ENCODE peak calls at places on chromosomes 3 and 15, in ten cellular contexts. K is sigmoid colon, F is A549, X is esophagus muscularis mucosa, H is ovary, O is tibial nerve, C is suprapubic skin, S is SK-N-SH, T is transverse colon, B is H1. P is an unnamed sample.

GRCh38 chr15:70030851-70031645 is 66.7 kb downstream of the TLE3 start:
- DNase-seq in S (no peak), B (no peak), K (peak; percentile 50), C (peak; percentile 36), X (no peak), T (no peak), O (no peak), H (no peak), F (no peak), P (no peak)

GRCh38 chr3:56423537-56424209 is 44.6 kb downstream of the ERC2 start:
- DNase-seq in B (no peak), C (no peak), O (no peak), X (no peak), H (no peak), F (no peak), K (no peak), S (peak; percentile 35), T (no peak), P (no peak)

GRCh38 chr3:140931016-140931454 is 10.6 kb upstream of the SLC25A36 start:
- DNase-seq in T (no peak), H (no peak), F (no peak), O (no peak), B (peak; percentile 77), S (no peak), X (no peak), C (no peak), K (no peak), P (no peak)

GRCh38 chr3:61560452-61561373 is 658 bp upstream of the PTPRG start:
- DNase-seq in K (peak; percentile 92), X (peak; percentile 96), F (peak; percentile 57), T (peak; percentile 78), H (peak; percentile 90), B (peak; percentile 87), C (peak; percentile 91), S (peak; percentile 68), O (peak; percentile 78), P (peak; percentile 70)

GRCh38 chr3:178078933-178079332 is 457.3 kb upstream of the KCNMB2 start:
- DNase-seq in S (no peak), F (no peak), T (no peak), O (no peak), K (no peak), X (no peak), H (peak; percentile 56), B (no peak), C (no peak), P (no peak)

GRCh38 chr15:29822100-29822684 is at the start of gene TJP1:
- DNase-seq in H (peak; percentile 80), B (peak; percentile 86), T (peak; percentile 81), X (peak; percentile 93), F (peak; percentile 54), O (peak; percentile 62), S (peak; percentile 95), C (peak; percentile 75), K (peak; percentile 85), P (peak; percentile 96)

GRCh38 chr3:124383051-124383450 is 347.2 kb upstream of the UMPS start:
- DNase-seq in X (no peak), B (no peak), S (no peak), F (no peak), T (no peak), K (no peak), O (no peak), H (no peak), C (no peak), P (no peak)

GRCh38 chr15:52019394-52020252 is 604 bp downstream of the MAPK6 start:
- DNase-seq in H (peak; percentile 87), S (peak; percentile 96), X (peak; percentile 94), B (peak; percentile 79), T (peak; percentile 92), O (peak; percentile 78), F (peak; percentile 95), C (peak; percentile 94), K (peak; percentile 95), P (peak; percentile 96)

GRCh38 chr3:67362686-67363085 is 291.7 kb downstream of the SUCLG2 start:
- DNase-seq in H (no peak), K (no peak), O (no peak), S (no peak), X (no peak), F (no peak), T (no peak), B (no peak), C (no peak), P (no peak)

GRCh38 chr3:189937302-189938255 is 183.1 kb downstream of the P3H2 start:
- DNase-seq in S (no peak), F (peak; percentile 38), C (no peak), H (no peak), T (no peak), B (no peak), O (no peak), K (no peak), X (no peak), P (no peak)

GRCh38 chr3:72515915-72516314 is 332.3 kb downstream of the SHQ1 start:
- DNase-seq in C (no peak), S (no peak), T (no peak), B (no peak), X (no peak), F (no peak), H (no peak), O (no peak), K (no peak), P (no peak)

GRCh38 chr3:72520205-72520604 is 328.0 kb downstream of the SHQ1 start:
- DNase-seq in O (no peak), H (no peak), C (no peak), X (no peak), T (no peak), K (no peak), F (no peak), B (no peak), S (no peak), P (no peak)

GRCh38 chr3:72517325-72517724 is 330.9 kb downstream of the SHQ1 start:
- DNase-seq in K (no peak), O (no peak), B (no peak), F (no peak), T (peak; percentile 33), C (no peak), X (no peak), H (no peak), S (no peak), P (no peak)

GRCh38 chr3:72516361-72516760 is 331.9 kb downstream of the SHQ1 start:
- DNase-seq in X (no peak), K (no peak), O (no peak), B (no peak), C (no peak), S (no peak), H (no peak), T (no peak), F (no peak), P (no peak)

GRCh38 chr3:72517804-72518442 is 330.3 kb downstream of the SHQ1 start:
- DNase-seq in K (no peak), T (peak; percentile 17), B (no peak), H (no peak), C (no peak), S (peak; percentile 56), O (no peak), X (no peak), F (no peak), P (no peak)
- TF ChIP-seq EP300 in K (no peak), T (no peak), B (no peak), H (no peak), C (no peak), S (no peak), O (no peak), X (no peak), F (no peak), P (no peak)

GRCh38 chr3:98990657-98991056 is 89.2 kb upstream of the DCBLD2 start:
- DNase-seq in S (no peak), X (no peak), H (no peak), C (no peak), F (no peak), O (no peak), T (no peak), K (no peak), B (no peak), P (no peak)

GRCh38 chr3:98985406-98985805 is 83.9 kb upstream of the DCBLD2 start:
- DNase-seq in S (no peak), T (no peak), B (no peak), O (no peak), F (no peak), H (no peak), C (no peak), X (no peak), K (no peak), P (no peak)

GRCh38 chr3:98984024-98984423 is 82.5 kb upstream of the DCBLD2 start:
- DNase-seq in F (no peak), H (no peak), O (no peak), C (no peak), S (no peak), T (no peak), K (no peak), X (no peak), B (no peak), P (no peak)

GRCh38 chr3:98982336-98982735 is 80.8 kb upstream of the DCBLD2 start:
- DNase-seq in H (no peak), C (no peak), K (no peak), F (no peak), T (no peak), X (no peak), B (no peak), S (no peak), O (no peak), P (no peak)

DNA sequence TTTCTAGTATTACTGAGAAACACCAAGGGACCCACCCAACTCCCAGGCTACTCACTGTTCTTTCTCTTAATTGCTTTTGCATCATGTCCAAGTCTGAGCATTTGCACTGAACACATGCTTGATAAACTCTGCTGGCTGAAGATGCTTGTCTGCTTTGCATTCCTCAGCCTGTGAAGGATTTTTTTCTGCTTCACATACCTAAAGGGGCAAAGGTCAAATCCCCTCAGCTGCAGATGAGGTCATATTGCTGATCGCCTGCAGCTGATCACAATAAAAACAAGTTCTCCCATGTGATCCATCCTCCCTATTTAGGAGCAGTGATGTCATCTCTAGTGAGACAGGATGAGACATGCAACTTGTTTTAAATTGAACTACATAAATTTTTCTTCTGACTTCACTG is 84.6 kb upstream of the DCBLD2 start:
- DNase-seq in K (no peak), C (no peak), O (no peak), X (no peak), F (no peak), H (peak; percentile 24), S (no peak), T (no peak), B (no peak), P (no peak)
- TF ChIP-seq EP300 in K (no peak), C (no peak), O (peak; percentile 38), X (no peak), F (no peak), H (no peak), S (peak; percentile 39), T (no peak), B (no peak), P (no peak)

DNA sequence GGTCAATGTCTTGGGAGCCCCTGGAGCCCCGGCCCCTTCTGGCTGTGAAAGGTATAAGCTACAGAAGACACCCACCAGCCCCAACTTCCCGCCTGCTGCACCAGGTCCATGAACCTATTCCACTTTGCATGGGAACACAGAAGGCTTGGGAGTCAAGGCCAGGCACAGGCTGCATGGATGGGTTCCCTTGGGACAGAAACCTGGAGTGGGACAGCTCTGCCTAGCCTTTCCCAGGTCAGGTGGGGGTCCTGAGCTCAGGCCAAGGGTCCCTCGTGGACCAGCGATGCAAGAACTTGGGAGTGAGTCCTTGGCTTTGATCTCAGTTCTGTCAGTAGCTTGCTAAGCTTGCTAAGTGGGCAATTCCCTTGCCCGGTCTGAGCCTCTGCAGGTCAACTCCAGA is 25.0 kb downstream of the TKT start:
- DNase-seq in O (no peak), S (peak; percentile 8), C (no peak), T (no peak), F (no peak), K (no peak), B (no peak), X (no peak), H (no peak), P (no peak)
- TF ChIP-seq EP300 in O (no peak), S (no peak), C (no peak), T (no peak), F (no peak), K (no peak), B (no peak), X (no peak), H (no peak), P (no peak)

GRCh38 chr3:11539677-11540076 is 104.0 kb downstream of the VGLL4 start:
- DNase-seq in C (no peak), K (peak; percentile 59), S (no peak), T (no peak), H (no peak), O (no peak), F (no peak), B (no peak), X (no peak), P (no peak)
- TF ChIP-seq EP300 in C (no peak), K (no peak), S (no peak), T (no peak), H (no peak), O (no peak), F (no peak), B (no peak), X (no peak), P (no peak)

P was measured in upper lobe of left lung.